ENCODE peak calls at places on chromosomes 7 and 10, in ten cellular contexts. U, F, Z, I, B, R, H, C, S and O are unnamed samples.

GRCh38 chr10:31209523-31209922 is 109.5 kb upstream of the ZEB1 start:
- DNase-seq in U (no peak), F (no peak), Z (no peak), I (no peak), B (no peak), R (no peak), H (no peak), C (no peak), S (no peak), O (no peak)

GRCh38 chr7:142785841-142786250 is 15.1 kb downstream of the PRSS2 start:
- DNase-seq in U (no peak), F (no peak), Z (no peak), I (no peak), B (no peak), R (no peak), H (peak), C (no peak), S (no peak), O (no peak)

GRCh38 chr7:48114115-48114514 is 25.1 kb downstream of the UPP1 start:
- DNase-seq in U (peak), F (no peak), Z (peak), I (no peak), B (no peak), R (no peak), H (peak), C (no peak), S (no peak), O (no peak)

GRCh38 chr7:43108255-43109011 is 4.0 kb upstream of the HECW1 start:
- DNase-seq in U (peak), F (no peak), Z (peak), I (peak), B (no peak), R (peak), H (peak), C (peak), S (peak), O (peak)

GRCh38 chr7:27091936-27092752 is 3.7 kb downstream of the HOXA1 start:
- DNase-seq in U (no peak), F (no peak), Z (no peak), I (no peak), B (no peak), R (no peak), H (no peak), C (no peak), S (no peak), O (no peak)

GRCh38 chr10:19971343-19971742 is 155.1 kb downstream of the PLXDC2 start:
- DNase-seq in U (peak), F (no peak), Z (no peak), I (no peak), B (no peak), R (no peak), H (no peak), C (no peak), S (no peak), O (no peak)

GRCh38 chr10:52258791-52259427 is 55.2 kb upstream of the DKK1 start:
- DNase-seq in U (no peak), F (no peak), Z (no peak), I (no peak), B (no peak), R (no peak), H (no peak), C (no peak), S (peak), O (no peak)

GRCh38 chr10:112775347-112775746 is 174.7 kb upstream of the TCF7L2 start:
- DNase-seq in U (no peak), F (no peak), Z (no peak), I (no peak), B (no peak), R (no peak), H (no peak), C (peak), S (no peak), O (no peak)

GRCh38 chr7:124856299-124856888 is 73.2 kb downstream of the POT1 start:
- DNase-seq in U (peak), F (no peak), Z (no peak), I (no peak), B (peak), R (peak), H (no peak), C (peak), S (peak), O (peak)

GRCh38 chr10:78947226-78947625 is 121.5 kb upstream of the ZMIZ1 start:
- DNase-seq in U (peak), F (no peak), Z (no peak), I (no peak), B (no peak), R (no peak), H (no peak), C (no peak), S (no peak), O (no peak)

GRCh38 chr10:72276013-72276387 is 2.3 kb downstream of the DDIT4 start:
- DNase-seq in U (peak), F (no peak), Z (peak), I (no peak), B (no peak), R (no peak), H (no peak), C (no peak), S (no peak), O (no peak)

GRCh38 chr10:84397735-84398144 is 69.4 kb downstream of the CCSER2 start:
- DNase-seq in U (peak), F (no peak), Z (no peak), I (no peak), B (no peak), R (no peak), H (no peak), C (no peak), S (peak), O (no peak)

GRCh38 chr7:46525876-46526275 is 604.8 kb upstream of the IGFBP3 start:
- DNase-seq in U (peak), F (no peak), Z (no peak), I (no peak), B (no peak), R (no peak), H (no peak), C (no peak), S (no peak), O (no peak)

GRCh38 chr7:150787321-150788281 is 12.6 kb downstream of the TMEM176B start:
- DNase-seq in U (no peak), F (no peak), Z (peak), I (no peak), B (no peak), R (no peak), H (no peak), C (peak), S (no peak), O (no peak)
- H3K4me3 ChIP-seq in U (no peak), F (no peak), Z (no peak), I (no peak), B (no peak), R (no peak), H (no peak), C (no peak), S (no peak), O (no peak)

GRCh38 chr10:127737563-127738511 is 852 bp downstream of the FOXI2 start:
- DNase-seq in U (no peak), F (no peak), Z (no peak), I (no peak), B (no peak), R (no peak), H (no peak), C (no peak), S (no peak), O (no peak)
- H3K4me3 ChIP-seq in U (no peak), F (no peak), Z (no peak), I (peak), B (no peak), R (no peak), H (peak), C (no peak), S (no peak), O (no peak)

DNA sequence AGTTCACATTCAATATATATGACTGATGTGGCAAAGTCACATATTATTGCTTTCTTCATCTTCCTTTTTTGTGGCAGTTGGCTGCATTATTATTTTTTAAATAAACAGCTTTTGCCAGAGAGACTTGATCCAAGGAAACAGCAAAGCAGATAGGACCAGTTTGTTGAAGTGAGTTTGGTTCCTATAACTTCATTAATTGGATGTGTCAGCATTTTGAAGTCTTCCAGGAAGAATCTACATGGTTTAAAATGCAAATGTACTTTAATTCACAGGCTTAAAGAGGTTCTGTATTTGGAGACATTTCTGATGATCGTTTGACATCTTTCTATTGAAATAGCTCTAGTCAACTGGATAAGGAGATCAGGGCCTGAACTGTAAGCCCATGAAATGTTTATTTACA is 13.2 kb downstream of the UBE2D1 start:
- DNase-seq in U (no peak), F (no peak), Z (no peak), I (no peak), B (no peak), R (no peak), H (no peak), C (no peak), S (no peak), O (no peak)
- H3K4me3 ChIP-seq in U (no peak), F (no peak), Z (no peak), I (no peak), B (no peak), R (no peak), H (no peak), C (no peak), S (no peak), O (no peak)

DNA sequence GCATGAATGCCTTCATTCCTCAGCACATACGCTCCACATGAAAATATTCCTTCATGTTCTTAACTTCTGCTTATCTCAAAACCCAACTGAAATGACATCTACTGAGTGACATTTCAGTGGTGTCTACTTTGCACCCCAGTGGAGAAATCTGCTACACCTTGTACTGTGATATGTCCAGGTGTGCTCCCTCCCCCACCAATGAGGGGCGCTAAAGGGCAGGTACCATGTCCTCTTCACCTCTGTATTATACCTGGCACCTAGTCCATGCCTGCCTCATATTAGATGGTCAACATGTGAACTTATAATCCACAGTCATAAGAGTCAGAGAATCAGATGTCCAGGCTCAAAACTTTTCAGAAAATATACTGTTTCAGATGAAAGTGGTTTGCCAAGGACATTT is 2.1 kb downstream of the PAXIP1 start:
- DNase-seq in U (peak), F (no peak), Z (no peak), I (no peak), B (no peak), R (no peak), H (no peak), C (no peak), S (peak), O (no peak)
- H3K4me3 ChIP-seq in U (no peak), F (no peak), Z (no peak), I (no peak), B (no peak), R (no peak), H (no peak), C (no peak), S (no peak), O (no peak)

GRCh38 chr7:150737265-150738055 is at the start of gene GIMAP5:
- DNase-seq in U (no peak), F (no peak), Z (no peak), I (no peak), B (no peak), R (no peak), H (peak), C (no peak), S (no peak), O (no peak)
- H3K4me3 ChIP-seq in U (no peak), F (peak), Z (peak), I (peak), B (no peak), R (no peak), H (peak), C (no peak), S (no peak), O (no peak)